ENCODE peak calls at places on chromosome 3, in ten cellular contexts. G is mesenchymal stem cell; I is stomach; A is lower lobe of right lung; W is coronary artery; O is psoas muscle; H is CD8-positive, alpha-beta T cell; L is breast epithelium; E is cardiac muscle cell; U is IMR-90. M is an unnamed sample.

GRCh38 chr3:112730210-112730609 is 89.3 kb upstream of the CCDC80 start:
- DNase-seq in G (no peak), I (no peak), A (no peak), W (no peak), O (no peak), H (no peak), L (no peak), E (no peak), U (peak), M (no peak)

GRCh38 chr3:74621581-74621980 is 7.1 kb upstream of the CNTN3 start:
- DNase-seq in G (no peak), I (no peak), A (no peak), W (no peak), O (no peak), H (no peak), L (no peak), E (no peak), U (peak), M (peak)

GRCh38 chr3:15606434-15606891 is 4.9 kb downstream of the BTD start:
- DNase-seq in G (no peak), I (no peak), A (no peak), W (no peak), O (no peak), H (no peak), L (no peak), E (no peak), U (no peak), M (no peak)

GRCh38 chr3:137360531-137361201 is 402.9 kb downstream of the IL20RB start:
- DNase-seq in G (no peak), I (no peak), A (no peak), W (no peak), O (no peak), H (no peak), L (no peak), E (no peak), U (no peak), M (peak)

GRCh38 chr3:60189304-60189703 is 1061.9 kb downstream of the FHIT start:
- DNase-seq in G (no peak), I (no peak), A (no peak), W (no peak), O (no peak), H (no peak), L (no peak), E (no peak), U (no peak), M (no peak)

GRCh38 chr3:170562080-170562479 is 23.8 kb downstream of the SLC7A14 start:
- DNase-seq in G (no peak), I (no peak), A (no peak), W (no peak), O (no peak), H (no peak), L (no peak), E (no peak), U (no peak), M (no peak)

GRCh38 chr3:103829723-103830326 is 1395.0 kb downstream of the ZPLD1 start:
- DNase-seq in G (no peak), I (no peak), A (no peak), W (no peak), O (no peak), H (no peak), L (no peak), E (no peak), U (no peak), M (no peak)

GRCh38 chr3:52244061-52244628 is 1.4 kb upstream of the PPM1M start:
- DNase-seq in G (peak), I (peak), A (peak), W (no peak), O (peak), H (peak), L (no peak), E (no peak), U (peak), M (no peak)

GRCh38 chr3:63872135-63872924 is 8.7 kb downstream of the ATXN7 start:
- DNase-seq in G (peak), I (no peak), A (no peak), W (no peak), O (no peak), H (no peak), L (no peak), E (no peak), U (peak), M (peak)

GRCh38 chr3:124131158-124132115 is 139.5 kb upstream of the ROPN1 start:
- DNase-seq in G (no peak), I (no peak), A (no peak), W (no peak), O (peak), H (no peak), L (no peak), E (no peak), U (no peak), M (no peak)

GRCh38 chr3:62186967-62187366 is 186.4 kb downstream of the FEZF2 start:
- DNase-seq in G (peak), I (no peak), A (no peak), W (no peak), O (no peak), H (no peak), L (no peak), E (peak), U (peak), M (no peak)

GRCh38 chr3:85574306-85574705 is 615.5 kb downstream of the CADM2 start:
- DNase-seq in G (no peak), I (no peak), A (no peak), W (no peak), O (no peak), H (no peak), L (no peak), E (no peak), U (no peak), M (no peak)

GRCh38 chr3:189316296-189317019 is 144.7 kb downstream of the TPRG1 start:
- DNase-seq in G (peak), I (peak), A (no peak), W (no peak), O (no peak), H (no peak), L (peak), E (peak), U (no peak), M (peak)

GRCh38 chr3:114332342-114333179 is 38.7 kb downstream of the TIGIT start:
- DNase-seq in G (no peak), I (no peak), A (no peak), W (no peak), O (no peak), H (no peak), L (no peak), E (no peak), U (no peak), M (no peak)
- H3K27ac ChIP-seq in G (no peak), I (no peak), A (no peak), W (no peak), O (no peak), H (no peak), L (no peak), E (no peak), U (no peak), M (no peak)

GRCh38 chr3:42052867-42053351 is 38.2 kb upstream of the TRAK1 start:
- DNase-seq in G (peak), I (no peak), A (no peak), W (no peak), O (no peak), H (no peak), L (no peak), E (no peak), U (peak), M (no peak)

GRCh38 chr3:42052132-42052866 is 38.9 kb upstream of the TRAK1 start:
- DNase-seq in G (peak), I (no peak), A (no peak), W (no peak), O (no peak), H (no peak), L (no peak), E (no peak), U (peak), M (no peak)

GRCh38 chr3:42055291-42055690 is 35.9 kb upstream of the TRAK1 start:
- DNase-seq in G (peak), I (no peak), A (no peak), W (no peak), O (no peak), H (no peak), L (no peak), E (no peak), U (peak), M (peak)

GRCh38 chr3:42051384-42052131 is 39.6 kb upstream of the TRAK1 start:
- DNase-seq in G (no peak), I (no peak), A (no peak), W (no peak), O (no peak), H (no peak), L (no peak), E (no peak), U (no peak), M (no peak)

DNA sequence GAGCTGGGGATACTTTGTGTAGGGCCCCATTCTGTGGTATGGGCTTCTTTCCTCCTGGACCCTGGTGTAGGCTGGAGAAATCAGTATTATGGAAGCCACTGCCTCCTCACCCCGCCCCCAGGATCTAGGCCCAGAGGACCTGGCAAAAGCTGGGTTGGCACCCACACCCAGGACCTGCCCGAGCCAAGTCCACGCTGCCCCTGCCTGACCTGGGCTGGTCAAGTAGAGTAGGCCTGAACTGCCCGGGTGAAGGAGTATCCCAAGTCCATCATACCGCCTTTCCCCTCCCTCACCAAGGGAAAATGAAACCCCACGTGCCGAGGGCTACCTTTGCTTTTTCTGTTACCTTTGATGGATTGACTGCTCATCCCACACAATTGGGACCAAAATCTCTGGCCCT is 37.7 kb upstream of the TRAK1 start:
- DNase-seq in G (no peak), I (peak), A (no peak), W (no peak), O (no peak), H (no peak), L (no peak), E (no peak), U (no peak), M (no peak)
- H3K27ac ChIP-seq in G (no peak), I (peak), A (no peak), W (peak), O (peak), H (no peak), L (peak), E (no peak), U (peak), M (no peak)

GRCh38 chr3:187954486-187955075 is 199.4 kb upstream of the LPP start:
- DNase-seq in G (peak), I (no peak), A (no peak), W (no peak), O (no peak), H (no peak), L (no peak), E (no peak), U (peak), M (no peak)
- H3K27ac ChIP-seq in G (peak), I (peak), A (no peak), W (no peak), O (peak), H (no peak), L (peak), E (no peak), U (peak), M (no peak)

GRCh38 chr3:158095302-158095997 is 10.8 kb downstream of the SHOX2 start:
- DNase-seq in G (peak), I (no peak), A (no peak), W (no peak), O (no peak), H (no peak), L (no peak), E (no peak), U (no peak), M (no peak)

GRCh38 chr3:158098834-158099424 is 7.3 kb downstream of the SHOX2 start:
- DNase-seq in G (peak), I (no peak), A (no peak), W (no peak), O (no peak), H (no peak), L (no peak), E (no peak), U (no peak), M (no peak)

GRCh38 chr3:158097141-158097540 is 9.1 kb downstream of the SHOX2 start:
- DNase-seq in G (no peak), I (no peak), A (no peak), W (no peak), O (no peak), H (no peak), L (no peak), E (no peak), U (no peak), M (no peak)

GRCh38 chr3:158100681-158101080 is 5.5 kb downstream of the SHOX2 start:
- DNase-seq in G (no peak), I (no peak), A (no peak), W (no peak), O (no peak), H (no peak), L (no peak), E (no peak), U (no peak), M (no peak)

DNA sequence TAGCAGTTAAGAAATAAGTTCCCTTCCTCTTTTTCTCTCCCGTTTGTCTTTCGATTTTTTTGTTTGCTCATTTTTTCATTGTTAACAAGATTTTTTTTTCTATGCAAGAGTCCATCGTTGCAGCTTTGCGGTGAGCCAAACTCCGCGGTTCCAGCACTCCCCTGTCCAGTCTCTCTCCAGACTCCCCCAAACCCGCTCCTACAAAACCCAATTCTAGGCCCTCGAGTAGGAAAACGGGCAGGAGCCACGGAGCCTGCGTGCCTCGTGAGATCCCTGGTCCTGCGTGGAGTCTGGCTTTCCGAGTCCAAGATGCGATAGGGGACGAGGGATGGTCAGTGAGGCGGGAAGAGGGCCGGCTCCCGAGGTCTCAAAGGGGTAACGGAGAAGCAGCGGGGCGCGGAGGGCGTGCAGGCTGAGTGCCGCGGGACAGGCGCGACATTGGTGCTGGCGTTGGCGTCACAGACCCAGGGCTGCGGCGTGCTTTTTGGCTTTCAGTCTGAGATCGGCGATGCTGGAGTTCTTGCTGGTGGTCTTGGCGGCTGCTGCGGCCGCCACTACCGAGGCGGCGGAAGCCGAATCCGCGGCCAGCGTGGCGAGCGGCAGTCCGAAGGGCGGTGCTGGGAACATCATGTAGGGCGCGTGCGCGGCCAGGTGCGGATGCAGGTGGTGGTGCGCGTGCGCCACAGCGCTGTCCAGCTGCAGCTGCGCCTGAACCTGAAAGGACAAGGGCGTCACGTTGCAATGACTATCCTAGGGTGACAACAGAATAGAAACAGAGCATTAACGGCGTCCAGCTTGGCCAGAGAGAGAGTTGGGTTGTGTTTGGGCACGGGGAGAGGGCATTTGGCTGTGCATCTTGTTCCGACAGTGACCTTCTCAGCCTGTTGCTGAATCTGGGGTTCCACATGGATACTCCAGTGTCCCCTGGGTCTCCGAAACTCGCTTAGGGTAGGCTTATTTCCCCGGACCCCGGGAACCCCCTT is 8.4 kb downstream of the SHOX2 start:
- DNase-seq in G (peak), I (peak), A (peak), W (no peak), O (peak), H (peak), L (no peak), E (peak), U (peak), M (peak)
- H3K27ac ChIP-seq in G (no peak), I (no peak), A (no peak), W (no peak), O (no peak), H (no peak), L (no peak), E (no peak), U (no peak), M (no peak)

DNA sequence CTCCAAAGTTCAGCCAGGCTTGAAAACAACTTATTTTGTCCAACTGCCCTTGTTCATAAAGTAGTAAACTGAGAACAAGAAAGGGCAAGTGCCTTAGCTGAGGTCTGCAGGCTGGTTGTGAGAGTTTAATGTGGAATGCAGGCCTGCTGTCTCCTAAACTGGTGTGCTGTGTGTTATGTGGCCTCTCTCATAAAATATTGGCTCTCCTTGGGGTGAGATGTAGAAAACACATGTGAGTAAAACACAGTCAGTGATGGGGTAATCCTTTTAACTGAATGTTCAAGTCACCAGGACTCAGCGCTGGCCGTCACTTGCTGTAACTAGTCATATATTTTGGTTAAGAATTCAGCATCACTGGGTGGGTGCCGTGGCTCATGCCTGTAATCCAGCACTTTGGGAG is 7.1 kb upstream of the ST6GAL1 start:
- DNase-seq in G (no peak), I (no peak), A (no peak), W (no peak), O (no peak), H (no peak), L (no peak), E (no peak), U (no peak), M (peak)
- H3K27ac ChIP-seq in G (no peak), I (no peak), A (no peak), W (no peak), O (no peak), H (no peak), L (no peak), E (no peak), U (no peak), M (peak)

GRCh38 chr3:57949344-57949743 is 58.9 kb upstream of the FLNB start:
- DNase-seq in G (no peak), I (no peak), A (no peak), W (no peak), O (no peak), H (no peak), L (no peak), E (no peak), U (no peak), M (no peak)

GRCh38 chr3:57948782-57949242 is 59.4 kb upstream of the FLNB start:
- DNase-seq in G (no peak), I (no peak), A (no peak), W (no peak), O (no peak), H (no peak), L (peak), E (no peak), U (no peak), M (no peak)

GRCh38 chr3:57948080-57948671 is 60.0 kb upstream of the FLNB start:
- DNase-seq in G (no peak), I (no peak), A (no peak), W (no peak), O (no peak), H (no peak), L (no peak), E (no peak), U (no peak), M (no peak)

GRCh38 chr3:57951106-57951882 is 56.9 kb upstream of the FLNB start:
- DNase-seq in G (peak), I (peak), A (peak), W (peak), O (peak), H (no peak), L (peak), E (peak), U (peak), M (no peak)

DNA sequence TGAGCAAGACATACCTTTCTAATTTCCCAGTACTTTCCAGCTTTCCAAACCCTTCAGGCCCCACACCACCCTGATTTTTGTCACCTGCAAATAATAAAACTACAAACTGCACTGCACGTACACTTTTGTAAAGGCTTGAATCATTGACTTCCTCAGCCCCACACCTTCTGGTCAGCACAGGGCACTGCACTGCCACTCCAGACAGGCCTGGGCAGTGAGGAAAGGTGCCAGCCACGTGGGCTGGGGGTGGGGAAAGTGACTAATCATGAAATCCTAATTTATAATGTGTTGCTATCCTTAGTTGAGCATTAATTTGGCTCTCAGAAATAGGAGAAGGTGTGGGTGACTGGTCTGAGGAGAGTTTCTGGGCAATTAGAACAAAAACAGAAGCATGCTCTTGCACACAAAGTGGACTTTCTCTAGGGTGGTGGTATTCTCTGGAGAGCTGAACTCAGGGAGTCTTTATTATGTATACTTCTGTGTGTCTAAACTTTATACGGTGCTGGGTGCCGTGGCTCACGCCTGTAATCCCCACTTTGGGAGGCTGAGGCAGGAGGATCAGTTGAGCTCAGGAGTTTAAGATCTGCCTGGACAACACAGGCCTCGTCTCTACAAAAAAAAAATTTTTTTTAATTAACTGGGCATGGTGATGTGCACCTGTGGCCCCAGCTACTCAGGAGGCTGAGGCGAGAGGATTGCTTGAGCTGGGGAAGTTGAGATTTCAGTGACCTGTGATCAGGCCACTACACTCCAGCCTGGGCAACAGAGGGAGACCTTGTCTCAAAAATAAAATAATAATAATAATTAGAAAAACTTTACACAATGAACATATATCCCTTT is 58.2 kb upstream of the FLNB start:
- DNase-seq in G (no peak), I (peak), A (no peak), W (no peak), O (no peak), H (no peak), L (peak), E (no peak), U (no peak), M (no peak)
- H3K27ac ChIP-seq in G (no peak), I (peak), A (no peak), W (peak), O (peak), H (no peak), L (peak), E (peak), U (no peak), M (peak)

GRCh38 chr3:178750639-178751038 is 214.4 kb downstream of the KCNMB2 start:
- DNase-seq in G (no peak), I (no peak), A (no peak), W (no peak), O (no peak), H (no peak), L (no peak), E (no peak), U (no peak), M (no peak)
- H3K27ac ChIP-seq in G (no peak), I (no peak), A (no peak), W (no peak), O (no peak), H (no peak), L (no peak), E (no peak), U (no peak), M (no peak)

GRCh38 chr3:65787827-65788226 is 250.9 kb downstream of the MAGI1 start:
- DNase-seq in G (no peak), I (no peak), A (no peak), W (no peak), O (no peak), H (no peak), L (no peak), E (no peak), U (no peak), M (no peak)
- H3K27ac ChIP-seq in G (no peak), I (no peak), A (no peak), W (peak), O (no peak), H (no peak), L (no peak), E (peak), U (no peak), M (no peak)

GRCh38 chr3:134576426-134576825 is 74.4 kb downstream of the KY start:
- DNase-seq in G (no peak), I (no peak), A (no peak), W (no peak), O (no peak), H (no peak), L (no peak), E (no peak), U (no peak), M (no peak)

GRCh38 chr3:134579266-134579665 is 71.6 kb downstream of the KY start:
- DNase-seq in G (no peak), I (no peak), A (no peak), W (no peak), O (no peak), H (no peak), L (no peak), E (no peak), U (no peak), M (no peak)

GRCh38 chr3:134576831-134577230 is 74.0 kb downstream of the KY start:
- DNase-seq in G (no peak), I (no peak), A (no peak), W (no peak), O (no peak), H (no peak), L (no peak), E (no peak), U (no peak), M (no peak)
- H3K27ac ChIP-seq in G (no peak), I (no peak), A (no peak), W (no peak), O (no peak), H (no peak), L (no peak), E (no peak), U (no peak), M (no peak)